ENCODE peak calls at places on chromosomes 12 and 14, in four cellular contexts. T is kidney epithelial cell, R is ACHN, Q is NCI-H1105 treated with DMSO at 0.1 percent for 48 hours. K is an unnamed sample.

GRCh38 chr12:101738920-101739665 is at the start of gene SYCP3:
- DNase-seq in R (no peak), Q (no peak), T (no peak), K (no peak)

GRCh38 chr14:104928391-104929133 is 3.9 kb downstream of the PLD4 start:
- DNase-seq in T (no peak), Q (no peak), R (no peak), K (no peak)

GRCh38 chr12:120940799-120941198 is 36.6 kb upstream of the SPPL3 start:
- DNase-seq in Q (no peak), T (peak; percentile 86), R (peak; percentile 99), K (no peak)

GRCh38 chr14:32779845-32780244 is 158.8 kb upstream of the NPAS3 start:
- DNase-seq in R (no peak), Q (no peak), T (no peak), K (no peak)

GRCh38 chr14:47539065-47539464 is 136.3 kb downstream of the MDGA2 start:
- DNase-seq in T (peak; percentile 2), Q (peak; percentile 51), R (peak; percentile 68), K (no peak)

GRCh38 chr12:84644936-84645335 is 267.7 kb downstream of the SLC6A15 start:
- DNase-seq in Q (no peak), T (no peak), R (no peak), K (no peak)

GRCh38 chr12:26809611-26810298 is 23.2 kb downstream of the ITPR2 start:
- DNase-seq in R (no peak), Q (no peak), T (no peak), K (no peak)

GRCh38 chr12:98895086-98895651 is 250.1 kb downstream of the APAF1 start:
- DNase-seq in Q (peak; percentile 79), T (no peak), R (no peak), K (peak; percentile 50)

GRCh38 chr12:100706029-100706428 is 88.5 kb upstream of the ANO4 start:
- DNase-seq in T (peak; percentile 70), R (peak; percentile 88), Q (peak; percentile 81), K (no peak)

GRCh38 chr12:39420043-39420442 is 22.9 kb downstream of the KIF21A start:
- DNase-seq in Q (no peak), T (no peak), R (no peak), K (no peak)

GRCh38 chr12:68106160-68106559 is 53.4 kb downstream of the IFNG start:
- DNase-seq in R (peak; percentile 20), T (peak; percentile 63), Q (no peak), K (no peak)

GRCh38 chr14:63933110-63933509 is 80.3 kb downstream of the SYNE2 start:
- DNase-seq in R (no peak), Q (no peak), T (no peak), K (no peak)

GRCh38 chr12:61546296-61546695 is 713.9 kb upstream of the USP15 start:
- DNase-seq in Q (no peak), R (peak; percentile 9), T (no peak), K (no peak)

GRCh38 chr12:132490481-132491348 is 764 bp downstream of the FBRSL1 start:
- DNase-seq in T (no peak), R (peak; percentile 46), Q (no peak), K (no peak)

GRCh38 chr12:109439181-109439580 is 37.9 kb downstream of the KCTD10 start:
- DNase-seq in Q (no peak), R (no peak), T (no peak), K (no peak)

GRCh38 chr14:65117795-65118746 is 15.8 kb upstream of the MAX start:
- DNase-seq in Q (no peak), T (no peak), R (no peak), K (no peak)

GRCh38 chr14:49206832-49207231 is 379.3 kb downstream of the RPS29 start:
- DNase-seq in Q (no peak), R (no peak), T (no peak), K (no peak)

GRCh38 chr14:104248203-104249055 is 110.0 kb downstream of the KIF26A start:
- DNase-seq in T (no peak), Q (no peak), R (no peak), K (no peak)

GRCh38 chr14:70278281-70278680 is 81.2 kb downstream of the COX16 start:
- DNase-seq in R (no peak), Q (no peak), T (no peak), K (no peak)

GRCh38 chr12:48818831-48819590 is 715 bp downstream of the CACNB3 start:
- DNase-seq in R (no peak), T (no peak), Q (no peak), K (no peak)

GRCh38 chr14:30620178-30620577 is 1.9 kb upstream of the SCFD1 start:
- DNase-seq in R (peak; percentile 64), Q (no peak), T (no peak), K (no peak)

GRCh38 chr12:85971800-85972199 is 97.7 kb downstream of the NTS start:
- DNase-seq in Q (no peak), R (no peak), T (no peak), K (no peak)

GRCh38 chr12:69779928-69780327 is 41.3 kb downstream of the RAB3IP start:
- DNase-seq in Q (peak; percentile 75), R (peak; percentile 52), T (no peak), K (no peak)

GRCh38 chr14:105863296-105864108 is 337.1 kb downstream of the TMEM121 start:
- DNase-seq in T (no peak), R (no peak), Q (no peak), K (no peak)

GRCh38 chr14:89963288-89963978 is 7.7 kb downstream of the TDP1 start:
- DNase-seq in R (no peak), T (no peak), Q (no peak), K (no peak)

GRCh38 chr14:94062344-94062904 is 18.6 kb downstream of the DDX24 start:
- DNase-seq in T (peak; percentile 78), Q (no peak), R (peak; percentile 31), K (no peak)

GRCh38 chr14:91140672-91141071 is 26.8 kb downstream of the DGLUCY start:
- DNase-seq in Q (peak; percentile 34), R (peak; percentile 28), T (no peak), K (no peak)

GRCh38 chr14:65650843-65651242 is 238.3 kb downstream of the FUT8 start:
- DNase-seq in T (no peak), Q (no peak), R (no peak), K (no peak)

GRCh38 chr14:55965851-55966250 is 152.4 kb upstream of the PELI2 start:
- DNase-seq in Q (no peak), R (no peak), T (no peak), K (no peak)

GRCh38 chr14:53715390-53715730 is 241.3 kb downstream of the BMP4 start:
- DNase-seq in T (peak; percentile 65), Q (no peak), R (peak; percentile 3), K (no peak)

GRCh38 chr12:15778126-15778525 is 11.1 kb downstream of the EPS8 start:
- DNase-seq in R (peak; percentile 89), Q (no peak), T (no peak), K (no peak)

GRCh38 chr14:52075371-52075770 is 6.5 kb upstream of the NID2 start:
- DNase-seq in R (no peak), Q (no peak), T (no peak), K (no peak)

GRCh38 chr14:64292197-64292596 is 2.0 kb downstream of the ESR2 start:
- DNase-seq in R (no peak), T (no peak), Q (no peak), K (no peak)

GRCh38 chr14:23562822-23563472 is 4.6 kb downstream of the AP1G2 start:
- DNase-seq in Q (peak; percentile 57), T (no peak), R (peak; percentile 48), K (peak; percentile 72)

GRCh38 chr14:98198385-98198784 is 1073.6 kb downstream of the BCL11B start:
- DNase-seq in T (no peak), Q (no peak), R (no peak), K (no peak)

GRCh38 chr14:95953111-95953724 is 76.6 kb downstream of the TUNAR start:
- DNase-seq in T (no peak), R (peak; percentile 15), Q (no peak), K (no peak)

GRCh38 chr12:79686171-79686570 is 4.6 kb downstream of the PAWR start:
- DNase-seq in T (no peak), Q (no peak), R (peak; percentile 24), K (no peak)

GRCh38 chr12:132284618-132285310 is 44.6 kb downstream of the GALNT9 start:
- DNase-seq in R (peak; percentile 77), T (no peak), Q (no peak), K (no peak)